ENCODE peak calls at places on chromosomes 4 and X, in six cellular contexts. F is mammary epithelial cell, L is A549, Y is mesenchymal stem cell, R is HCT116, H is GM23248. W is an unnamed sample.

GRCh38 chr4:114281561-114281960 is 302.1 kb upstream of the ARSJ start:
- DNase-seq in L (no peak), H (peak), Y (peak), F (no peak), R (no peak), W (no peak)

GRCh38 chr4:5892321-5893012 is 419 bp downstream of the CRMP1 start:
- DNase-seq in L (no peak), R (no peak), H (no peak), Y (no peak), F (no peak), W (no peak)

GRCh38 chrX:34849371-34849770 is 93.2 kb upstream of the FAM47B start:
- DNase-seq in Y (peak), L (no peak), R (no peak), F (peak), H (peak), W (no peak)

GRCh38 chrX:43655961-43656494 is at the start of gene MAOA:
- DNase-seq in F (no peak), Y (peak), L (peak), R (no peak), H (no peak), W (no peak)

GRCh38 chr4:109978704-109979103 is 66.0 kb downstream of the EGF start:
- DNase-seq in F (no peak), Y (no peak), H (no peak), R (no peak), L (no peak), W (no peak)

GRCh38 chrX:3501833-3502535 is 155.5 kb upstream of the MXRA5 start:
- DNase-seq in F (peak), L (no peak), Y (no peak), R (no peak), H (peak), W (no peak)

GRCh38 chr4:8035371-8035780 is 95.7 kb upstream of the AFAP1 start:
- DNase-seq in F (peak), L (no peak), Y (peak), R (no peak), H (no peak), W (no peak)

GRCh38 chr4:140049024-140049923 is 104.7 kb downstream of the MAML3 start:
- DNase-seq in L (peak), F (peak), R (no peak), H (peak), Y (peak), W (no peak)

GRCh38 chrX:148915474-148915873 is 415.1 kb downstream of the AFF2 start:
- DNase-seq in L (no peak), R (no peak), Y (peak), F (no peak), H (no peak), W (no peak)

GRCh38 chr4:110629780-110630500 is 7.1 kb upstream of the PITX2 start:
- DNase-seq in H (no peak), L (no peak), F (no peak), Y (peak), R (no peak), W (no peak)

GRCh38 chr4:54276633-54277426 is 47.7 kb downstream of the PDGFRA start:
- DNase-seq in F (peak), L (no peak), R (no peak), Y (no peak), H (peak), W (no peak)

GRCh38 chrX:133939655-133940054 is 45.7 kb downstream of the GPC3 start:
- DNase-seq in H (no peak), F (no peak), R (no peak), Y (no peak), L (no peak), W (no peak)

GRCh38 chr4:94332983-94333590 is 9.5 kb downstream of the HPGDS start:
- DNase-seq in R (no peak), F (no peak), L (no peak), Y (no peak), H (no peak), W (no peak)

GRCh38 chr4:190020790-190021717 is 6.0 kb downstream of the FRG2 start:
- DNase-seq in L (peak), R (no peak), F (peak), H (peak), Y (no peak), W (no peak)

GRCh38 chr4:25075129-25075528 is 44.4 kb upstream of the LGI2 start:
- DNase-seq in R (no peak), H (no peak), Y (no peak), F (no peak), L (no peak), W (no peak)

GRCh38 chr4:98613453-98614075 is 44.8 kb downstream of the TSPAN5 start:
- DNase-seq in R (no peak), H (peak), Y (peak), F (no peak), L (no peak), W (no peak)

GRCh38 chrX:112011376-112011775 is 71.2 kb downstream of the TRPC5 start:
- DNase-seq in Y (no peak), H (no peak), L (no peak), R (no peak), F (no peak), W (no peak)

GRCh38 chrX:12701625-12702024 is 89.6 kb upstream of the PRPS2 start:
- DNase-seq in Y (peak), L (peak), R (peak), H (peak), F (peak), W (peak)

GRCh38 chr4:110865611-110866254 is 242.9 kb upstream of the PITX2 start:
- DNase-seq in H (peak), F (no peak), R (no peak), Y (no peak), L (no peak), W (no peak)

GRCh38 chrX:153820601-153821000 is 9.7 kb downstream of the PDZD4 start:
- DNase-seq in F (no peak), Y (no peak), H (no peak), L (no peak), R (no peak), W (no peak)

GRCh38 chrX:72347366-72347765 is 41.7 kb upstream of the CITED1 start:
- DNase-seq in F (no peak), L (no peak), H (no peak), Y (peak), R (no peak), W (no peak)

GRCh38 chr4:102620697-102621497 is 119.7 kb downstream of the NFKB1 start:
- DNase-seq in Y (peak), R (peak), H (peak), F (peak), L (peak), W (no peak)

GRCh38 chrX:9091253-9091652 is 57.3 kb upstream of the FAM9B start:
- DNase-seq in F (no peak), R (no peak), Y (no peak), L (no peak), H (no peak), W (no peak)

GRCh38 chrX:56995271-56995994 is at the start of gene SPIN3:
- DNase-seq in L (peak), R (peak), F (peak), H (peak), Y (peak), W (no peak)

GRCh38 chr4:119865789-119866188 is 200.9 kb downstream of the MAD2L1 start:
- DNase-seq in Y (no peak), H (no peak), F (no peak), L (no peak), R (no peak), W (no peak)

GRCh38 chr4:159159611-159160010 is 56.7 kb downstream of the RAPGEF2 start:
- DNase-seq in L (no peak), R (no peak), H (no peak), Y (no peak), F (no peak), W (no peak)

GRCh38 chr4:11497972-11498371 is 69.3 kb upstream of the HS3ST1 start:
- DNase-seq in R (peak), F (peak), Y (no peak), L (no peak), H (no peak), W (peak)

GRCh38 chr4:11496313-11496956 is 67.7 kb upstream of the HS3ST1 start:
- DNase-seq in H (no peak), Y (no peak), R (no peak), F (peak), L (no peak), W (peak)

GRCh38 chr4:11495818-11496217 is 67.1 kb upstream of the HS3ST1 start:
- DNase-seq in L (no peak), R (no peak), Y (no peak), F (no peak), H (no peak), W (no peak)

GRCh38 chr4:11495291-11495690 is 66.6 kb upstream of the HS3ST1 start:
- DNase-seq in H (no peak), Y (no peak), L (no peak), F (no peak), R (no peak), W (no peak)

DNA sequence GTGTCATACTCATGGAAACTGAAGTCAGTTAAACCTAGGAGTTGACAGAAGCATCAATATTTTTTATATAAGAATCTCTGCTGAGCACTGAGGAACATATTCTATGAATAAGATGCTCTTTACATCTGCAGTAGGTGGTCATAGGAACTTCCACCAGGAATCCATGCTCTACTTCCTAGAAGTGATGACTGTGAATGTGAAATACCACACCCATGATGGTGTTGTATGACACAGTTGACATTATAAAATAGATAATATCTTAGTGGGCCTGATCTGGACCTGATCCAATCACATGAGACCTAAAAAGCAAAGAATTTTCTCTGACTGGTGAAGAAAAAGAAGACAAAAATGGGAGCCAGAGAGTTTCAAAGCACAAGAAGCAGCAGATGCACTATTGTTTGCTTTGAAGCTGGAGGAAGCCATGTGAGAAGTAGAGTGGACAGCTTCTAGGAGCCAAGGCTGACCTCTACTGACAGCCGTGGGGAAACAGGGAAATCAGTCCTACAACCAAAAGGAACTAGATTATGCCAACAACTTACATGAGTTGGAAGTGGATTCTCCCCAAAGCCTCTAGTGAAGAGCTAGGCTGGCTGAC is 68.6 kb upstream of the HS3ST1 start:
- DNase-seq in H (no peak), L (no peak), F (peak), Y (no peak), R (no peak), W (peak)
- H3K4me2 ChIP-seq in H (no peak), L (no peak), F (peak), Y (no peak), R (peak), W (peak)

GRCh38 chr4:170698334-170698733 is 608.6 kb upstream of the AADAT start:
- DNase-seq in H (no peak), L (no peak), Y (no peak), R (no peak), F (no peak), W (no peak)
- H3K4me2 ChIP-seq in H (no peak), L (no peak), Y (no peak), R (no peak), F (no peak), W (no peak)

GRCh38 chr4:18850763-18851331 is 829.3 kb upstream of the LCORL start:
- DNase-seq in H (no peak), L (no peak), F (no peak), Y (no peak), R (no peak), W (no peak)
- H3K4me2 ChIP-seq in H (no peak), L (no peak), F (no peak), Y (no peak), R (no peak), W (no peak)

GRCh38 chr4:163591614-163592020 is 97.1 kb downstream of the TMA16 start:
- DNase-seq in R (no peak), F (no peak), L (no peak), H (no peak), Y (no peak), W (no peak)

GRCh38 chr4:163590103-163590502 is 95.6 kb downstream of the TMA16 start:
- DNase-seq in R (no peak), Y (no peak), F (no peak), H (no peak), L (no peak), W (no peak)

GRCh38 chr4:163595590-163595989 is 101.1 kb downstream of the TMA16 start:
- DNase-seq in H (no peak), Y (no peak), L (no peak), R (no peak), F (no peak), W (no peak)

GRCh38 chr4:163590609-163591264 is 96.2 kb downstream of the TMA16 start:
- DNase-seq in H (no peak), Y (no peak), R (no peak), L (no peak), F (peak), W (no peak)

DNA sequence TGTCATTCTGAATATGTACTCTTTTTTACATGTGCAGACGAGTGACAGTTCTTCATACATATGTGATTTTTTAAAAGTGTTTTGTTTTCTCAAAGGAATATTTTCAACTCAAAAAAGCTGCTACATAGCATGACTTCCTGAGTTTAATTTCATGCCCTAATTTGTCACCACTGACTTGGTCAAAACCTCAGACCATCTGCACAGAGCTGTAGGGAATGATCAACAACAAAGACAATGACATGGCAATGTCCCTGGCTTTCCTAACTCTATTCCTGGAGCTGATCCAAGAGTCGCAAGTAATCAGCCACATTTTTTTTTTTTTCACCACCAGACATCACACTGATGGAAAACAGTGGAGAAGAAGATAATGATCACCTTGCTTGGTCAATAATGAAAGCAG is 97.7 kb downstream of the TMA16 start:
- DNase-seq in Y (no peak), R (no peak), L (no peak), H (no peak), F (no peak), W (no peak)
- H3K4me2 ChIP-seq in Y (no peak), R (no peak), L (no peak), H (no peak), F (no peak), W (no peak)

DNA sequence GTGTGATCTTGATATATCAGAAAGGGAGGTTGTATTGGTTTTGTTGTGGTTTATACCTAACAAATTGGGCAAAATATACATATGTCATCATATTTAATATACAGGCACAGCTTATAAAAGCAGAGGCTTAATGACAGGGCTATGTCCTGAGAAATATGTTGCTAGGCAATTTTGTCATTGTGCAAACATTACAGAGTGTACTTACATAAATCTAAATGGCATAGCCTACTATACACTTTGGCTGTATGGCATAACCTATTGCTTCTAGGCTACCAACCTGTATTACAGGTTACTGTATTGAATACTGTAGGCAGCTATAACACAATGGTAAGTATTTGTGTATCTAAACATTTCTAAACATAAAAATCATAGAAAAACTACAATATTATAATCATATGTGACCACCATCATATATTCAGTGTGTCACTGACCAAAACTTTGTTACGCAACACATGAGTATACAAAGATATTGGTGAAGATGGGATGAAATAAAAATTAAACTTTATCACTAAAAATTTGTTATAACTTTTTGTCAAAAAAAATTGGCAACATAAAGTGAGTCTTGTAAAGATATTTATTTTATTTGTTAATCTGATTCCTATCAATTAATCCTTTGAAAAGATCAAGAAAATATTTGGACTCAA is 414.0 kb upstream of the HS3ST1 start:
- DNase-seq in L (no peak), R (no peak), F (no peak), H (no peak), Y (no peak), W (no peak)
- H3K4me2 ChIP-seq in L (no peak), R (no peak), F (no peak), H (no peak), Y (no peak), W (no peak)

GRCh38 chr4:152956167-152956566 is 20.0 kb downstream of the FHDC1 start:
- DNase-seq in F (no peak), Y (no peak), L (no peak), R (no peak), H (no peak), W (no peak)
- H3K4me2 ChIP-seq in F (no peak), Y (peak), L (peak), R (no peak), H (no peak), W (no peak)